ENCODE peak calls at places on chromosomes 2 and 18, in eight cellular contexts. V is lower leg skin; D is putamen; G is HFF-Myc; T is right cardiac atrium; Q is HEK293T; A is activated CD4-positive, alpha-beta T cell treated with anti-CD3 and anti-CD28 coated beads, Interleukin-2, amount 10 ng/mL, durations not matched to agents 7 days and 5 days; W is left ventricle myocardium inferior. N is an unnamed sample.

GRCh38 chr2:74436804-74437695 is 4.7 kb downstream of the RTKN start:
- DNase-seq in V (no peak), D (no peak), G (no peak), T (no peak), Q (no peak), A (no peak), W (no peak), N (no peak)

GRCh38 chr2:128275498-128276045 is 43.1 kb downstream of the HS6ST1 start:
- DNase-seq in V (peak; percentile 48), D (no peak), G (no peak), T (no peak), Q (no peak), A (no peak), W (no peak), N (no peak)

GRCh38 chr2:12069139-12069538 is 322.7 kb downstream of the LPIN1 start:
- DNase-seq in V (no peak), D (no peak), G (no peak), T (no peak), Q (no peak), A (no peak), W (no peak), N (no peak)

GRCh38 chr18:79856119-79857080 is 58.7 kb downstream of the KCNG2 start:
- DNase-seq in V (peak; percentile 64), D (no peak), G (peak; percentile 10), T (no peak), Q (no peak), A (no peak), W (no peak), N (no peak)

GRCh38 chr2:122858813-122859212 is 1103.4 kb downstream of the TSN start:
- DNase-seq in V (no peak), D (no peak), G (no peak), T (no peak), Q (no peak), A (no peak), W (no peak), N (no peak)

GRCh38 chr2:240348522-240348921 is 86.9 kb upstream of the GPC1 start:
- DNase-seq in V (no peak), D (no peak), G (no peak), T (no peak), Q (no peak), A (no peak), W (no peak), N (no peak)

GRCh38 chr2:216765810-216766259 is 70.5 kb upstream of the IGFBP5 start:
- DNase-seq in V (no peak), D (no peak), G (no peak), T (peak; percentile 81), Q (no peak), A (no peak), W (peak; percentile 33), N (no peak)

GRCh38 chr2:172640389-172640788 is 84.5 kb downstream of the PDK1 start:
- DNase-seq in V (no peak), D (no peak), G (no peak), T (no peak), Q (no peak), A (no peak), W (no peak), N (no peak)

GRCh38 chr2:155377178-155377780 is 678.8 kb downstream of the KCNJ3 start:
- DNase-seq in V (no peak), D (no peak), G (no peak), T (no peak), Q (no peak), A (no peak), W (no peak), N (no peak)

GRCh38 chr18:76396792-76397191 is 98.2 kb downstream of the ZNF516 start:
- DNase-seq in V (no peak), D (no peak), G (no peak), T (no peak), Q (no peak), A (no peak), W (no peak), N (no peak)

GRCh38 chr2:83079007-83079406 is 1380.1 kb downstream of the SUCLG1 start:
- DNase-seq in V (no peak), D (no peak), G (no peak), T (no peak), Q (no peak), A (no peak), W (no peak), N (no peak)

GRCh38 chr18:76791106-76791505 is 31.3 kb upstream of the ZNF236 start:
- DNase-seq in V (peak; percentile 57), D (no peak), G (no peak), T (no peak), Q (no peak), A (no peak), W (no peak), N (no peak)

GRCh38 chr2:70143314-70144150 is 47.3 kb downstream of the C2orf42 start:
- DNase-seq in V (peak; percentile 90), D (no peak), G (no peak), T (peak; percentile 67), Q (no peak), A (peak; percentile 57), W (no peak), N (no peak)

GRCh38 chr2:69985684-69986083 is 24.3 kb upstream of the ASPRV1 start:
- DNase-seq in V (no peak), D (no peak), G (no peak), T (peak; percentile 65), Q (no peak), A (no peak), W (peak; percentile 32), N (no peak)

GRCh38 chr2:241901500-241902351 is 32.2 kb downstream of the RTP5 start:
- DNase-seq in V (peak; percentile 85), D (no peak), G (no peak), T (no peak), Q (no peak), A (no peak), W (no peak), N (no peak)

GRCh38 chr2:17951563-17951962 is 73.1 kb downstream of the KCNS3 start:
- DNase-seq in V (no peak), D (no peak), G (no peak), T (no peak), Q (no peak), A (no peak), W (no peak), N (no peak)

GRCh38 chr2:160918909-160919503 is 241.2 kb upstream of the TANK start:
- DNase-seq in V (peak; percentile 86), D (no peak), G (no peak), T (peak; percentile 88), Q (peak; percentile 59), A (peak; percentile 19), W (peak; percentile 73), N (no peak)

GRCh38 chr2:118539290-118539689 is 308.2 kb downstream of the EN1 start:
- DNase-seq in V (peak; percentile 82), D (no peak), G (no peak), T (peak; percentile 46), Q (peak; percentile 20), A (no peak), W (no peak), N (no peak)

GRCh38 chr2:46735108-46735691 is 180.4 kb downstream of the MCFD2 start:
- DNase-seq in V (no peak), D (no peak), G (no peak), T (no peak), Q (no peak), A (no peak), W (no peak), N (no peak)

GRCh38 chr2:104493698-104494097 is 360.2 kb upstream of the POU3F3 start:
- DNase-seq in V (no peak), D (no peak), G (no peak), T (no peak), Q (no peak), A (no peak), W (no peak), N (no peak)

GRCh38 chr2:162768646-162769045 is 69.9 kb downstream of the KCNH7 start:
- DNase-seq in V (no peak), D (peak; percentile 18), G (no peak), T (no peak), Q (no peak), A (no peak), W (no peak), N (no peak)

GRCh38 chr18:74454279-74454741 is 2.8 kb downstream of the DIPK1C start:
- DNase-seq in V (peak; percentile 77), D (peak; percentile 93), G (no peak), T (no peak), Q (no peak), A (no peak), W (no peak), N (no peak)

GRCh38 chr2:157837851-157838441 is 38.2 kb downstream of the ACVR1 start:
- DNase-seq in V (no peak), D (peak; percentile 58), G (no peak), T (peak; percentile 75), Q (no peak), A (no peak), W (peak; percentile 33), N (no peak)

GRCh38 chr2:130261970-130262760 is 63.9 kb upstream of the TUBA3E start:
- DNase-seq in V (no peak), D (no peak), G (no peak), T (no peak), Q (no peak), A (no peak), W (no peak), N (no peak)

GRCh38 chr18:48419268-48420022 is 10.3 kb upstream of the ZBTB7C start:
- DNase-seq in V (no peak), D (no peak), G (no peak), T (no peak), Q (no peak), A (no peak), W (no peak), N (no peak)

GRCh38 chr2:220504890-220505564 is 877.6 kb downstream of the SLC4A3 start:
- DNase-seq in V (no peak), D (no peak), G (no peak), T (no peak), Q (no peak), A (no peak), W (no peak), N (peak; percentile 28)

GRCh38 chr2:118589726-118590125 is 257.7 kb downstream of the EN1 start:
- DNase-seq in V (peak; percentile 10), D (no peak), G (no peak), T (no peak), Q (no peak), A (no peak), W (no peak), N (no peak)

GRCh38 chr2:25230626-25231311 is 62.4 kb upstream of the POMC start:
- DNase-seq in V (no peak), D (no peak), G (no peak), T (no peak), Q (no peak), A (no peak), W (no peak), N (no peak)

GRCh38 chr2:29361255-29361654 is 246.0 kb downstream of the CLIP4 start:
- DNase-seq in V (no peak), D (no peak), G (no peak), T (no peak), Q (no peak), A (no peak), W (no peak), N (no peak)

GRCh38 chr2:121080013-121080772 is 204.8 kb downstream of the TFCP2L1 start:
- DNase-seq in V (no peak), D (no peak), G (peak; percentile 30), T (no peak), Q (peak; percentile 73), A (peak; percentile 55), W (peak; percentile 29), N (no peak)

GRCh38 chr2:36562245-36562644 is 35.7 kb downstream of the FEZ2 start:
- DNase-seq in V (no peak), D (no peak), G (no peak), T (no peak), Q (no peak), A (no peak), W (no peak), N (no peak)

N was measured in kidney epithelial cell.